ENCODE peak calls at places on chromosomes 12 and 14, in eight cellular contexts. N, C, H, V, E, R, I and Z are unnamed samples.

GRCh38 chr14:103716899-103717411 is 1.3 kb downstream of the ZFYVE21 start:
- DNase-seq in E (no peak), H (no peak), N (no peak), C (no peak), R (no peak), I (no peak), V (no peak), Z (no peak)

GRCh38 chr12:54879132-54879531 is 24.8 kb downstream of the MUCL1 start:
- DNase-seq in E (no peak), C (peak), R (no peak), I (no peak), V (no peak), H (no peak), N (no peak), Z (peak)

GRCh38 chr12:76685246-76685678 is 78.7 kb upstream of the ZDHHC17 start:
- DNase-seq in N (peak), H (peak), R (no peak), V (no peak), C (peak), E (no peak), I (no peak), Z (no peak)

GRCh38 chr12:47846294-47846996 is 26.7 kb upstream of the HDAC7 start:
- DNase-seq in N (no peak), H (no peak), R (no peak), E (no peak), C (no peak), V (no peak), I (no peak), Z (no peak)

GRCh38 chr14:101878222-101879211 is 85.9 kb upstream of the DYNC1H1 start:
- DNase-seq in E (no peak), C (no peak), H (no peak), R (no peak), V (no peak), I (no peak), N (no peak), Z (no peak)

GRCh38 chr12:121296618-121297476 is at the start of gene CAMKK2:
- DNase-seq in I (peak), E (peak), V (peak), C (peak), N (peak), H (peak), R (peak), Z (peak)

GRCh38 chr14:89110110-89110509 is 285.7 kb downstream of the TTC8 start:
- DNase-seq in R (no peak), H (no peak), E (no peak), V (no peak), C (no peak), I (no peak), N (no peak), Z (no peak)

GRCh38 chr14:89190779-89191513 is 226.1 kb downstream of the FOXN3 start:
- DNase-seq in V (peak), I (no peak), N (peak), R (no peak), C (no peak), H (peak), E (no peak), Z (peak)

GRCh38 chr12:96132819-96133218 is 61.4 kb upstream of the ELK3 start:
- DNase-seq in H (peak), I (peak), V (peak), R (no peak), C (no peak), N (no peak), E (peak), Z (peak)

GRCh38 chr12:100464529-100464928 is 9.1 kb upstream of the NR1H4 start:
- DNase-seq in E (no peak), I (no peak), N (no peak), V (no peak), R (no peak), H (no peak), C (no peak), Z (peak)

GRCh38 chr12:75526655-75527511 is 15.5 kb upstream of the KRR1 start:
- DNase-seq in V (peak), N (peak), H (peak), R (peak), I (peak), C (peak), E (peak), Z (peak)

GRCh38 chr12:89632778-89633177 is 75.9 kb downstream of the ATP2B1 start:
- DNase-seq in H (no peak), R (no peak), C (no peak), E (no peak), N (no peak), I (no peak), V (no peak), Z (peak)

GRCh38 chr12:69052613-69053408 is 119.8 kb upstream of the CPM start:
- DNase-seq in I (peak), V (no peak), N (no peak), E (peak), R (no peak), C (peak), H (peak), Z (no peak)

GRCh38 chr14:33534636-33535035 is 416.2 kb downstream of the EGLN3 start:
- DNase-seq in E (no peak), R (no peak), H (no peak), V (no peak), C (no peak), N (no peak), I (no peak), Z (no peak)

GRCh38 chr12:10067942-10068341 is 30.8 kb downstream of the CLEC1A start:
- DNase-seq in N (no peak), R (no peak), I (no peak), V (no peak), C (no peak), H (peak), E (no peak), Z (no peak)

GRCh38 chr12:116881867-116882507 is 746 bp upstream of the HRK start:
- DNase-seq in V (no peak), I (no peak), N (no peak), C (no peak), E (no peak), R (no peak), H (no peak), Z (peak)

GRCh38 chr12:60819794-60820193 is 1224.0 kb downstream of the SLC16A7 start:
- DNase-seq in N (no peak), I (no peak), C (no peak), H (no peak), V (no peak), R (no peak), E (no peak), Z (no peak)

GRCh38 chr14:56868660-56869059 is 58.4 kb upstream of the OTX2 start:
- DNase-seq in V (no peak), E (no peak), H (no peak), R (no peak), I (no peak), C (no peak), N (no peak), Z (no peak)

GRCh38 chr14:82313889-82314288 is 780.2 kb upstream of the SEL1L start:
- DNase-seq in I (no peak), H (no peak), N (peak), R (no peak), C (no peak), E (peak), V (peak), Z (peak)

GRCh38 chr14:33675415-33676130 is 275.3 kb downstream of the EGLN3 start:
- DNase-seq in N (no peak), I (no peak), C (no peak), H (no peak), R (no peak), E (no peak), V (no peak), Z (no peak)

GRCh38 chr12:132323171-132324010 is 6.0 kb downstream of the GALNT9 start:
- DNase-seq in N (no peak), I (peak), V (no peak), R (no peak), H (no peak), E (no peak), C (no peak), Z (no peak)

GRCh38 chr14:97106166-97106565 is 309.0 kb downstream of the VRK1 start:
- DNase-seq in H (no peak), N (no peak), E (no peak), C (no peak), I (no peak), R (peak), V (no peak), Z (peak)

GRCh38 chr12:119911147-119911546 is 34.0 kb upstream of the CIT start:
- DNase-seq in R (no peak), E (peak), V (no peak), C (peak), N (no peak), H (no peak), I (no peak), Z (no peak)

GRCh38 chr14:74980746-74981661 is 21.7 kb upstream of the EIF2B2 start:
- DNase-seq in N (no peak), E (peak), V (peak), H (no peak), R (no peak), I (no peak), C (peak), Z (peak)

GRCh38 chr12:49201595-49202295 is 12.9 kb upstream of the TUBA1A start:
- DNase-seq in N (peak), C (peak), E (peak), R (no peak), I (no peak), V (peak), H (peak), Z (peak)

GRCh38 chr14:99039316-99040041 is 232.5 kb downstream of the BCL11B start:
- DNase-seq in R (no peak), C (no peak), I (no peak), H (no peak), N (no peak), E (no peak), V (no peak), Z (no peak)

GRCh38 chr14:61527325-61528100 is 167.8 kb upstream of the HIF1A start:
- DNase-seq in R (no peak), I (no peak), N (no peak), V (no peak), E (peak), C (peak), H (no peak), Z (peak)

GRCh38 chr14:63933110-63933509 is 80.3 kb downstream of the SYNE2 start:
- DNase-seq in C (no peak), H (no peak), V (no peak), E (no peak), R (no peak), I (no peak), N (no peak), Z (peak)